ENCODE peak calls at places on chromosomes 6 and 20, in eight cellular contexts. D, I, O, V, J, R, T and C are unnamed samples.

GRCh38 chr20:33666293-33667244 is at the start of gene ACTL10:
- DNase-seq in R (peak; percentile 98), V (peak; percentile 89), O (peak; percentile 94), D (peak; percentile 94), T (peak; percentile 97), J (no peak), I (peak; percentile 95), C (peak; percentile 98)

GRCh38 chr6:65786815-65787214 is 79.8 kb upstream of the EYS start:
- DNase-seq in J (no peak), O (no peak), R (no peak), I (no peak), V (no peak), T (no peak), D (no peak), C (no peak)

GRCh38 chr6:19413323-19413722 is 423.8 kb upstream of the ID4 start:
- DNase-seq in T (no peak), O (no peak), V (no peak), J (no peak), D (no peak), R (no peak), I (no peak), C (no peak)

GRCh38 chr6:154001494-154002285 is 37.4 kb upstream of the OPRM1 start:
- DNase-seq in D (no peak), V (no peak), R (no peak), O (no peak), J (no peak), T (no peak), I (no peak), C (no peak)

GRCh38 chr6:41430875-41431274 is 95.5 kb downstream of the NCR2 start:
- DNase-seq in J (peak; percentile 82), D (no peak), V (no peak), T (no peak), R (peak; percentile 68), I (no peak), O (no peak), C (no peak)

GRCh38 chr20:14583413-14583812 is 246.0 kb upstream of the FLRT3 start:
- DNase-seq in V (no peak), I (no peak), T (no peak), R (no peak), O (no peak), D (no peak), J (peak; percentile 5), C (no peak)

GRCh38 chr20:63497946-63498935 is 642 bp downstream of the EEF1A2 start:
- DNase-seq in R (peak; percentile 94), J (peak; percentile 65), I (peak; percentile 69), T (peak; percentile 53), V (no peak), O (no peak), D (peak; percentile 51), C (peak; percentile 61)

GRCh38 chr6:75621846-75622245 is 20.2 kb downstream of the SENP6 start:
- DNase-seq in O (no peak), D (no peak), V (no peak), J (no peak), R (no peak), I (no peak), T (no peak), C (no peak)

GRCh38 chr6:53811082-53811481 is 16.3 kb downstream of the LRRC1 start:
- DNase-seq in R (no peak), O (no peak), T (peak; percentile 41), V (no peak), D (peak; percentile 48), J (peak; percentile 25), I (peak; percentile 38), C (no peak)

GRCh38 chr20:33646191-33646590 is 15.9 kb upstream of the C20orf144 start:
- DNase-seq in J (no peak), T (no peak), V (no peak), D (no peak), I (no peak), O (no peak), R (no peak), C (peak; percentile 57)

GRCh38 chr20:19426356-19426755 is 213.9 kb downstream of the SLC24A3 start:
- DNase-seq in J (no peak), R (no peak), V (no peak), O (no peak), D (no peak), T (no peak), I (no peak), C (no peak)

GRCh38 chr20:21571841-21572690 is 58.2 kb upstream of the NKX2-2 start:
- DNase-seq in O (peak; percentile 40), J (peak; percentile 1), V (peak; percentile 56), D (peak; percentile 39), R (no peak), T (no peak), I (peak; percentile 39), C (no peak)

GRCh38 chr20:31641391-31641790 is 3.7 kb downstream of the COX4I2 start:
- DNase-seq in V (no peak), D (no peak), R (no peak), J (no peak), I (no peak), T (no peak), O (no peak), C (no peak)

GRCh38 chr6:144678844-144679243 is 393.7 kb downstream of the UTRN start:
- DNase-seq in O (no peak), I (no peak), T (no peak), R (no peak), D (no peak), J (no peak), V (no peak), C (no peak)

GRCh38 chr20:37308098-37309050 is 18.9 kb downstream of the MANBAL start:
- DNase-seq in V (no peak), O (no peak), J (no peak), D (no peak), I (no peak), T (no peak), R (no peak), C (no peak)

GRCh38 chr6:49933526-49933925 is 30.4 kb downstream of the DEFB114 start:
- DNase-seq in J (no peak), D (no peak), V (no peak), R (no peak), I (no peak), O (no peak), T (peak; percentile 31), C (no peak)

GRCh38 chr6:156774872-156775405 is 2.2 kb upstream of the ARID1B start:
- DNase-seq in V (peak; percentile 50), I (no peak), R (no peak), J (no peak), O (peak; percentile 39), T (no peak), D (no peak), C (no peak)

GRCh38 chr6:98833101-98834059 is 994 bp upstream of the POU3F2 start:
- DNase-seq in J (peak; percentile 52), O (no peak), D (peak; percentile 42), V (peak; percentile 77), R (no peak), I (peak; percentile 76), T (peak; percentile 66), C (no peak)

GRCh38 chr6:168102093-168102985 is 23.3 kb upstream of the FRMD1 start:
- DNase-seq in T (no peak), V (no peak), I (no peak), D (no peak), J (no peak), O (no peak), R (peak; percentile 16), C (no peak)

GRCh38 chr6:33198853-33199436 is 1.5 kb downstream of the RXRB start:
- DNase-seq in T (no peak), O (no peak), J (no peak), D (no peak), R (peak; percentile 35), I (no peak), V (no peak), C (no peak)
- H3K27ac ChIP-seq in T (no peak overlapping the region), O (peak overlapping the region; percentile 77), J (no peak overlapping the region), D (no peak overlapping the region), R (peak overlapping the region; percentile 92), I (no peak overlapping the region), V (no peak overlapping the region), C (no peak overlapping the region)

DNA sequence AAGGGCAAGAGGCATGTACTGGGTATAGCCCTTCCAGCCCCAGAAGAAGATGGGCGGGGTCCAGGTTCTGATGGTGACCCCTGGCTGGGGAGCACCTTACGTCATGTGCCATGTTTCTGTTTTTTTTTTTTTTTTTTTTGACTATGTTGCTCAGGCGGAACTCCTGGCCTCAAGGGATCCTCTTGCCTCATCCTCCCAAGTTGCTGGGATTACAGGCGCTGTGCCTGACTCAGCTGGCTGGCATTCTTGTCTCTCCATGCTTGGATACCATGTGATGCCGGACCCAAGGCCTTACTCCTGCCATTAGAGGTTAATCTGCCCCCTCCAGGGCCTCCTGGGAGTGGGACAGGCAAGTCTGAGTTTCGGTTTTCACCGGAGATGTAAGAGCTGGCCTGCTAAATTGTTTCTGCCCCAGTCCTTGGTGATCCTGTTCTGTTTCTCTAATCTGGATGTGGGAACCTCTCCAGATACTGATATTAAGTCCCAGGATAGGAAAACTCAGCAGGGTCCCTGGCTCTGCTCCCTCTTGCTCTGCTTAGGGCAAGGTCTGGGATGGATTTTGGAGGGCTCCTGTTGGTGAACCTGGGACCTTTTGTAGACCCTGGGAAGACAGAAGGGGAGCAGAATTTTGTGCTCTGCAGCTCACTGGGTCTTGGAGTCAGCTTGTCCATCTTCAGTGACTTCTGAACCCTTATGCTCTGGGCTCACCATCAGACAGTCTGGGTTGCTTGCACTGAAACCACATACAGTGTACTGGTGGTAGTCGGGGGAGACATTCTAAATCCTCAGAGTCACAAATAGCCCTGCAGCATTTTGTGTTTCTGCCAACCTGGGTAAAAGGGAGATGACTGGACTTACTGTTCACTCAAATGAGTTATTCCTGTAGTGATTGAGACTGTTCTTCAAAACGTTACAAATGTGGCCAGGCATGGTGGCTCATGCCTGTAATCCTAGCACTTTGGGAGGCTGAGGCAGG is 45.1 kb downstream of the PTK7 start:
- DNase-seq in O (no peak), R (peak; percentile 86), V (peak; percentile 42), D (peak; percentile 86), J (peak; percentile 99), T (no peak), I (no peak), C (peak; percentile 88)
- H3K27ac ChIP-seq in O (no peak overlapping the region), R (peak overlapping the region; percentile 30), V (no peak overlapping the region), D (peak overlapping the region; percentile 99), J (peak overlapping the region; percentile 98), T (no peak overlapping the region), I (peak overlapping the region; percentile 63), C (peak overlapping the region; percentile 75)

DNA sequence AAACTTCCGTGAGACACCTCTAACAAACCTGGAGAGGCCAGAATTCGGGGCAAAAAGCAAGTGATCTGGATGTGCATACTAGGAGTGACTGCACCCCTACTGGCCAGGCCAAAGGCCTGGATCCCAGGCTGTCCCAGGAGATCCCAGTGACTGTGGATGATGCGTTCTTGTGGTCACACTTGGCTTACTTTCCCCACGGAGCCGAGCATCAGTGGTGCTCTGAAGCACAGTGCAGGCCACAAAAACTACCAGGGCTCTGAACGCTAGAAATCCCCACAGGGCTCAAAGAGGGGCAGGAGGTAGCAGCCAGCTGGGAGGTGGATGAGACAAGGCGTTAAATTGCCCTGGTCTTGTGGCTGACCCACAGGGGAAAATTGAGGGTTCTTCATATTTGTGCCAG is 7.1 kb downstream of the TRIM26 start:
- DNase-seq in J (peak; percentile 22), V (no peak), O (no peak), D (no peak), T (no peak), R (no peak), I (no peak), C (no peak)
- H3K27ac ChIP-seq in J (no peak overlapping the region), V (no peak overlapping the region), O (no peak overlapping the region), D (no peak overlapping the region), T (no peak overlapping the region), R (no peak overlapping the region), I (no peak overlapping the region), C (no peak overlapping the region)

DNA sequence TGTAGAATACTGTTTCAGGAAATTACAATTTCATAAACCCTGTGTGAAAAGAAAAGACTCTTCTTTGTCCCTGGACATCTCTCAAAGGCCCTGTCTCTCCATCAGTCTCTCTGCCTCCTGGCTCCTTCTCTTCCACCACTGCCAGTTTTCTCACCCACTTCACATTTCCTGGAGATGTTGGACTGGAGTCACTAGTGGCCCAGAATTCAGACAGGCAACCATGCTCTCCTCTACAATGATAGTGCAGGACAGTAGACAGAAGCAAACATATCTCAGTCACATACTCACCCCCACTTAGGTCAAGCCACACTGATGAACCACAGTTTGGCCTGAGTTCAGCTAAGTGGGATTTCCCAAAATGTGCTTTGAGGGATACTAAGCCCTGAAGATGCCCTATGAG is 29.8 kb upstream of the SAYSD1 start:
- DNase-seq in D (no peak), I (no peak), R (no peak), V (no peak), J (no peak), T (no peak), O (no peak), C (no peak)
- H3K27ac ChIP-seq in D (no peak overlapping the region), I (no peak overlapping the region), R (no peak overlapping the region), V (no peak overlapping the region), J (no peak overlapping the region), T (no peak overlapping the region), O (no peak overlapping the region), C (no peak overlapping the region)